ENCODE peak calls at places on chromosomes 7 and 10, in five cellular contexts. G is hepatocyte; F is bronchial epithelial cell; S is coronary artery; M is Jurkat, Clone E6-1. K is an unnamed sample.

GRCh38 chr10:122010405-122011050 is 21.6 kb downstream of the TACC2 start:
- DNase-seq in F (no peak), M (no peak), G (no peak), S (no peak), K (peak; percentile 74)

GRCh38 chr10:102514487-102515311 is 10.9 kb downstream of the SUFU start:
- DNase-seq in F (no peak), M (no peak), G (no peak), S (no peak), K (no peak)

GRCh38 chr10:69222157-69223027 is 2.3 kb downstream of the HKDC1 start:
- DNase-seq in S (no peak), F (peak; percentile 94), G (peak; percentile 87), M (peak; percentile 88), K (peak; percentile 88)

GRCh38 chr10:71024490-71024889 is 136.1 kb upstream of the PCBD1 start:
- DNase-seq in F (no peak), G (no peak), S (no peak), M (no peak), K (no peak)

GRCh38 chr7:108225531-108226181 is 95.5 kb upstream of the LAMB4 start:
- DNase-seq in S (no peak), M (no peak), G (no peak), F (no peak), K (no peak)

GRCh38 chr10:132106431-132106830 is 40.7 kb downstream of the JAKMIP3 start:
- DNase-seq in M (no peak), F (no peak), S (peak; percentile 50), G (no peak), K (no peak)

GRCh38 chr7:76314042-76314721 is 11.7 kb downstream of the HSPB1 start:
- DNase-seq in G (peak; percentile 95), S (peak; percentile 97), F (peak; percentile 77), M (peak; percentile 91), K (peak; percentile 93)

GRCh38 chr10:127150136-127150535 is 46.3 kb downstream of the INSYN2A start:
- DNase-seq in S (no peak), M (no peak), F (peak; percentile 55), G (no peak), K (peak; percentile 11)

GRCh38 chr10:97827778-97828291 is 21.8 kb upstream of the GOLGA7B start:
- DNase-seq in M (no peak), G (no peak), S (no peak), F (no peak), K (no peak)

GRCh38 chr7:38317457-38318037 is 44.1 kb upstream of the TARP start:
- DNase-seq in S (no peak), F (no peak), G (no peak), M (no peak), K (no peak)

GRCh38 chr7:47405921-47406765 is 175.8 kb downstream of the TNS3 start:
- DNase-seq in S (peak; percentile 87), G (no peak), F (peak; percentile 78), M (no peak), K (peak; percentile 80)

GRCh38 chr10:47183726-47184084 is 116.3 kb upstream of the GDF10 start:
- DNase-seq in M (no peak), G (no peak), F (peak; percentile 90), S (no peak), K (no peak)

GRCh38 chr10:71396084-71396713 is 521 bp upstream of the CDH23 start:
- DNase-seq in F (no peak), S (peak; percentile 72), G (peak; percentile 82), M (peak; percentile 56), K (no peak)

GRCh38 chr7:43405948-43406347 is 177.0 kb upstream of the STK17A start:
- DNase-seq in S (no peak), G (no peak), F (no peak), M (no peak), K (no peak)

DNA sequence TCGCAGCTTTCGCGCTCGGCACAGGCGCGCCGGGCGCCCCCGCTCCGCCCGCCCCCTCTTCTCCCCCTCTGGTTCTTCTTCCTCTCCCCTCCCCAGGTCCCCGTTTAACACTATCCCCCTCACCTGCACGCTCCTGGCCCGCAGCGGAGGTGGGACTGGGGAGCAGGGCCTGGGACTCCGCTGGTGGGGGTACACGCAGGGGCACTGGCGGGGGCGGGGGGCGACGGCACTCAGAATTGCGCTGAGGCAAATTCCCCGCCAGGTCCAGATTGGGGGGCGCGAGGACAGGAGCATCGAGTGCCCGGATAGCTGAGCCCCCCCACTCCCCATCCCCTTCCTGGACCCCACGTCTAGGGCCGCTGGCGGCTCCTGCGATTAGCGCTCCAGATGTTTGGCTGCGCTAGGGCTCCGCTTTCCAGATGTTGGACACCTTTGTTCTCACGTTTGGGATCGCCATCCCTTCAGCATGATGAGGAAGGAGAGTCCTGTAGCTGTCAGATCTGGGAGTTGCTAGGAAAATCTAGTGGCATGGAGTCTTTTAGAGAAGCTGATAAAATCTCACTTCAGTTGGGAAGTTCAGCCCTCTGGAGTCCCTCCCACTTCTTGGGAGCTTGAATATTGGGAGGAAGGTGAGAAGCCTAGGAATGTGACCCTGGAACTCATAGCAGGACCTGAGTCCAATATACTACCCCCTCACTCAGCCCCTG is 31.4 kb upstream of the PAX2 start:
- DNase-seq in M (no peak), G (no peak), S (no peak), F (no peak), K (no peak)
- H3K4me3 ChIP-seq in M (no peak overlapping the region), G (no peak overlapping the region), S (peak overlapping the region; percentile 40), F (no peak overlapping the region), K (no peak overlapping the region)

GRCh38 chr7:15439853-15440252 is 122.0 kb downstream of the AGMO start:
- DNase-seq in F (no peak), S (no peak), G (no peak), M (no peak), K (no peak)
- H3K4me3 ChIP-seq in F (no peak overlapping the region), S (no peak overlapping the region), G (no peak overlapping the region), M (no peak overlapping the region), K (no peak overlapping the region)

DNA sequence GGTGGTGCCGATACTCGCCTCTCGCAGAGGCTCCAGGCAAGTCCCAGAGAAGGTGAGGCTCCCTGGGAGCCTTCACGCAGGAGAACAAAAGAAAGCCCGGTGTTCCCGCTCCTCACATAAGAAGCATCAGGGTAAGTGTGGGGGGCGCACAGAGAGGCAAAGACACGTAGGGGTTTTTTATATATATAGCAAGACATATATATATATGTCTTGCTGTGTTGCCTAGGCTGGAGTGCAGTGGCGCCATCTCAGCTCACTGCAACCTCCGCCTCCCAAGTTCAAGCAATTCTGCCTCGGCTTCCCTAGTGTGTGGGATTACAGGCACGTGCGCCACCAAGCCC is 61.3 kb downstream of the PDIA4 start:
- DNase-seq in G (no peak), S (no peak), F (no peak), M (no peak), K (no peak)
- H3K4me3 ChIP-seq in G (no peak overlapping the region), S (peak overlapping the region; percentile 63), F (no peak overlapping the region), M (peak overlapping the region; percentile 15), K (peak overlapping the region; percentile 53)

DNA sequence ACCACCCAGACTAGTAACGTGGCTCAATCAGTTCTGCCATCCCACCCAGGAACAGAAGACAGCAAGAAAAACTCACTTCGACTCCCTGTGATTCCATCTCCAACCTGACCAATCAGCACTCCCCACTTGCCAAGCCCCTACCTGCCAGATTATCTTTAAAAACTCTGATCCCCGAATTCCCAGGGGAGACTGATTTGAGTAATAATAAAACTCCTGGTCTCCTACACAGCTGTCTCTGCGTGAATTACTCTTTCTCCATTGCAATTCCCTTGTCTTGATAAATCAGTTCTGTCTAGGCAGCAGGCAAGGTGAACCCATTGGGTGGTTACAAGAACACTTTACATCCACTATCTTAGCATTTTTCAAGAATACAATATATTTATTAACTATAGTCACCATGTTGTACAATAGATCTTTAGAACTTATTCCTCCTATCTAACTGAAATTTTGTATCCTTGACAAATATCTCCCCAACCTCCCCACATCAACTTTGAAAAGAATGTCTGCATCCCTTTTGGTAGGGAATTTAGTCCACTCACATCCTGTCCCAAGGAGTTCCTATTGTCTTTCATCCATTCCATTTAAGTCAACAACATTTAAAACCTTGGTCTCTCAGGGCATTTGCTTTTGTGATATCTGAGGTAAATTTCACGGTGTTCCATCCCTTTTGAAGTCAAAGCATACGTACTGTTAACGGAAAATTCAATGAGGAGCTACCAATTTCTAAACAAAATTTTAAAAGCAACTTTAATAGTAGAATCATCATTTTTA is 163.7 kb downstream of the MACC1 start:
- DNase-seq in M (no peak), S (no peak), F (no peak), G (no peak), K (no peak)
- H3K4me3 ChIP-seq in M (no peak overlapping the region), S (no peak overlapping the region), F (no peak overlapping the region), G (no peak overlapping the region), K (no peak overlapping the region)

GRCh38 chr7:154910977-154911376 is 91.9 kb downstream of the PAXIP1 start:
- DNase-seq in F (no peak), S (no peak), M (no peak), G (no peak), K (no peak)
- H3K4me3 ChIP-seq in F (no peak overlapping the region), S (no peak overlapping the region), M (no peak overlapping the region), G (no peak overlapping the region), K (no peak overlapping the region)

DNA sequence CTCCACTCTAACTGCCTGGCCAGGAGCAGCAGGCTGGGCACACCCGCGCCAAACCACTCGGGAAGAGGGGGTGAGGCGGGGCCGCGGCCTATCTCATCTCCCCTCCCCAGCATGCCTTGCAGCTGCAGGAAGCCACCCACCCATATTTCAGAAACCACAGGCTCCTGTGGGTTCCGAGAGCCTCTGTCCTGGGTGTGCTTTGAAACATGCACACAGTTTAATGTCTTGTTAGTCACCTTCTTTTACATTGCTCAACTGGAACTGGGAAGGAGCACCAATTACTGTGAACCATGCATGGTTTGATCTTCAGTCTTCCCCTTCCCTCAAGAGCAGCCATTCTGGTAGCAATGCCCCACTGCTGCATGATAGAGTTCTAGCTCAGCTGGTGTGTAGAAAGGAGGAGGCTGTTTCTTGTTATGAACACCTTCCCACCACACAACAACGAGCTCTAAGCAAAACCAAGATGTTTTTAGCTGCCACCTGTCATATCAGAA is 37.6 kb upstream of the IKZF1 start:
- DNase-seq in G (no peak), F (no peak), M (peak; percentile 98), S (no peak), K (no peak)
- H3K4me3 ChIP-seq in G (no peak overlapping the region), F (no peak overlapping the region), M (peak overlapping the region; percentile 42), S (no peak overlapping the region), K (no peak overlapping the region)

DNA sequence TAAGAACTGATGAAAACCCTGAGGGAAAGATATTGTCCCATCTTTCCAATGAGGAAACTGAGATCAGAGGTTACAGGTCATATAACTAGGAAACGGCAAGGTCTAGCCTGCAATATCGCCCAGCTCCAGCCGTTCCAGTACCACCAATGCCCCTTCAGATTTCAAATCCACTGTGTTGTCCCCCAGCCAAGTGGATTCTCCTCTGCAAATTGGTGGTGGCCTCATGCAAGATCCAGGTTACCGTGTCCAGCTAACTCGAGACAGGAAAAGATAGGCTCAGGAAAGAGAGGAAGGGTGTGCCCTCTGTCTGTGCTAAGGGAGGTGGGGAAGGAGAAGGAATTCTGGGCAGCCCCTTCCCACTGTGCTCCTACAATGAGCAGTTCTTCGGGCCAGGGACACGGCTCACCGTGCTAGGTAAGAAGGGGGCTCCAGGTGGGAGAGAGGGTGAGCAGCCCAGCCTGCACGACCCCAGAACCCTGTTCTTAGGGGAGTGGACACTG is 25.3 kb downstream of the PRSS2 start:
- DNase-seq in G (no peak), F (no peak), M (peak; percentile 51), S (peak; percentile 31), K (no peak)
- H3K4me3 ChIP-seq in G (no peak overlapping the region), F (no peak overlapping the region), M (peak overlapping the region; percentile 84), S (peak overlapping the region; percentile 58), K (peak overlapping the region; percentile 69)

DNA sequence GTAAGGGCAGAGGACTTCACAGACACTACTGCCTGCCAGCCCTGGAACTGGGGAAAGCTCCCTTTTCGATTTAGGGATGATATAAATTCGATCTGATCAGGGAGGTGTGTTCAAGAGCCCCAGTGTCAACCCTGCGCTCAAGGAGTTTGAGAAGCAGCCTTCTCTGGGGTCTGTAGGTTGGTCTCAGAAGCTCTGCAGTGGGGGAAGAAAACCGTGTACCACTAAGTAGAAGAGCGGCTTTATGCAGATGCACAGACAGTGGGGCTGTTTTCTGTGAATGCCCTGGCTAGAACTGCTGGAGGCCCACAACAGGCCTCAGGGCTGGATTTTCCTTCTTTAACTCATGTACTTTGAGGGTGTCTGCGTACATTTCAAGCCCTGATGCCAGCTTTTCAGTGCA is 6.4 kb upstream of the TBX20 start:
- DNase-seq in G (no peak), M (no peak), S (no peak), F (no peak), K (no peak)
- H3K4me3 ChIP-seq in G (no peak overlapping the region), M (no peak overlapping the region), S (no peak overlapping the region), F (no peak overlapping the region), K (no peak overlapping the region)